ENCODE peak calls at places on chromosomes 11 and 22, in six cellular contexts. K is ovary, W is neural progenitor cell, Y is fibroblast of lung, N is RWPE1, I is cardiac muscle cell. R is an unnamed sample.

GRCh38 chr11:8087756-8088155 is 6.7 kb downstream of the TUB start:
- DNase-seq in K (no peak), W (no peak), Y (no peak), N (no peak), I (no peak), R (no peak)

GRCh38 chr11:63783925-63784592 is 15.5 kb upstream of the ZFTA start:
- DNase-seq in K (no peak), W (peak; percentile 29), Y (no peak), N (no peak), I (peak; percentile 32), R (no peak)

GRCh38 chr11:64451856-64452255 is 92.9 kb downstream of the RPS6KA4 start:
- DNase-seq in K (no peak), W (no peak), Y (no peak), N (no peak), I (no peak), R (no peak)

GRCh38 chr11:9096427-9096826 is 5.0 kb upstream of the SCUBE2 start:
- DNase-seq in K (no peak), W (no peak), Y (no peak), N (no peak), I (no peak), R (no peak)

GRCh38 chr11:113376156-113376555 is 11.4 kb upstream of the ANKK1 start:
- DNase-seq in K (no peak), W (no peak), Y (peak; percentile 21), N (no peak), I (peak; percentile 44), R (no peak)

GRCh38 chr11:74269161-74269809 is 42.2 kb downstream of the P4HA3 start:
- DNase-seq in K (no peak), W (no peak), Y (peak; percentile 98), N (no peak), I (no peak), R (peak; percentile 34)

GRCh38 chr11:70233962-70234361 is 30.9 kb downstream of the FADD start:
- DNase-seq in K (no peak), W (no peak), Y (no peak), N (no peak), I (no peak), R (no peak)

GRCh38 chr22:19412478-19412877 is 19.1 kb downstream of the HIRA start:
- DNase-seq in K (no peak), W (no peak), Y (no peak), N (no peak), I (no peak), R (no peak)

GRCh38 chr22:19877626-19878339 is 23.1 kb upstream of the GNB1L start:
- DNase-seq in K (no peak), W (peak; percentile 45), Y (peak; percentile 32), N (no peak), I (no peak), R (peak; percentile 64)

GRCh38 chr11:86151188-86152005 is 82.5 kb upstream of the PICALM start:
- DNase-seq in K (peak; percentile 45), W (peak; percentile 39), Y (peak; percentile 36), N (no peak), I (peak; percentile 27), R (no peak)

GRCh38 chr11:37972691-37973090 is 1374.7 kb upstream of the RAG2 start:
- DNase-seq in K (no peak), W (no peak), Y (peak; percentile 45), N (no peak), I (no peak), R (no peak)

GRCh38 chr11:126337472-126338241 is 17.8 kb upstream of the ST3GAL4 start:
- DNase-seq in K (no peak), W (no peak), Y (no peak), N (no peak), I (peak; percentile 59), R (no peak)

GRCh38 chr22:19798825-19799224 is 38.2 kb downstream of the TBX1 start:
- DNase-seq in K (no peak), W (peak; percentile 35), Y (no peak), N (no peak), I (no peak), R (no peak)

GRCh38 chr22:37032535-37033460 is 13.3 kb downstream of the MPST start:
- DNase-seq in K (peak; percentile 82), W (no peak), Y (peak; percentile 79), N (peak; percentile 76), I (no peak), R (no peak)

GRCh38 chr11:62707277-62707771 is at the start of the genes BSCL2 and GNG3:
- DNase-seq in K (peak; percentile 47), W (peak; percentile 85), Y (no peak), N (no peak), I (peak; percentile 90), R (peak; percentile 86)

GRCh38 chr11:61092280-61092766 is 10.0 kb upstream of the CD5 start:
- DNase-seq in K (no peak), W (no peak), Y (no peak), N (no peak), I (no peak), R (no peak)

GRCh38 chr22:38416621-38417251 is 38.3 kb downstream of the KCNJ4 start:
- DNase-seq in K (no peak), W (no peak), Y (no peak), N (no peak), I (no peak), R (no peak)

GRCh38 chr11:19345519-19345847 is 104.7 kb upstream of the E2F8 start:
- DNase-seq in K (no peak), W (peak; percentile 75), Y (no peak), N (no peak), I (peak; percentile 30), R (no peak)

GRCh38 chr22:46587492-46588278 is 32.5 kb upstream of the GRAMD4 start:
- DNase-seq in K (no peak), W (no peak), Y (no peak), N (no peak), I (no peak), R (peak; percentile 69)

GRCh38 chr22:28188480-28188879 is 269.4 kb upstream of the PITPNB start:
- DNase-seq in K (no peak), W (peak; percentile 65), Y (no peak), N (no peak), I (no peak), R (no peak)

GRCh38 chr22:41518048-41518347 is 26.3 kb downstream of the POLR3H start:
- DNase-seq in K (no peak), W (no peak), Y (no peak), N (no peak), I (no peak), R (no peak)
- TF ChIP-seq CTCF in K (no peak), W (no peak), Y (no peak), N (peak; percentile 50), I (no peak), R (peak; percentile 40)

DNA sequence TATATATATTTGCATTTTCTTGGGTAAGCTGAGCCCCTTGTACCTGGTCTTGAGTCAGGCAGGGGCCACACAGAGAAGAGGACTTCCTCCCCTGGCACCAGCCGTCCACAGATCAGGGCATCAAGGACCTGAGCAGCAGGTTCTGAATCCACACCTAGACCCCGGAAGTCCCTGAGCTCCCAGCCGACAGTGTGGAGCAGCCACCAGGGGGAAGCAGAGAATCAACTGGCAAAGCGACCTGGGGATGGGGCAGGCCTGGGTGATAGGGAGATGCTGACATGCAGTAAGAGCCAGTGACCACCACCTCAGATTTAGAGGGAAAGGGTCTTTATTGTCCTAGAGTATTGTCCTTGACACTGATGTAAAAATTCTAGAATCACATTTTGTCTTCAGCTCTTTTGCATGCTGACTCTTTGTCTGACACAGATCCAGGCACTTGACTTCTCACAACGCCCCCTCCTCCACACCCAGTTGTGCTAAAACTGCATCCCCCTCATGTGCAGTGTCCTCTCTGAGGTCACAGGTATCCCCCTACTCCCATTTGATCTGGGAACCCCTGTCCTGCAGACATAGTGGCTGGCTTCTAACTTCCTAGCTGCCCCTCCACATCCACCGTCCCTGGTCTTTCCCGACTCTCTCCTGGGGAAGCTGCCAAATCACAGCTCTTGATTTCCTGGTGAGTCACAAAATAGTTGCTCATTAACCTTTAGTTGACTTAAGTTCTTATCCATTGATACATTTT is 109.3 kb downstream of the GGTLC2 start:
- DNase-seq in K (peak; percentile 34), W (peak; percentile 70), Y (peak; percentile 37), N (peak; percentile 57), I (no peak), R (no peak)
- TF ChIP-seq CTCF in K (no peak), W (peak; percentile 72), Y (peak; percentile 42), N (peak; percentile 43), I (peak; percentile 77), R (peak; percentile 74)

GRCh38 chr22:50244420-50245213 is at the start of gene TUBGCP6:
- DNase-seq in K (peak; percentile 95), W (peak; percentile 97), Y (peak; percentile 91), N (peak; percentile 72), I (peak; percentile 97), R (peak; percentile 94)
- TF ChIP-seq CTCF in K (no peak), W (peak; percentile 48), Y (no peak), N (no peak), I (peak; percentile 6), R (peak; percentile 61)

GRCh38 chr11:5288912-5289525 is 12.7 kb downstream of the OR51B4 start:
- DNase-seq in K (no peak), W (no peak), Y (no peak), N (no peak), I (no peak), R (no peak)

GRCh38 chr11:5288108-5288911 is 13.4 kb downstream of the OR51B4 start:
- DNase-seq in K (no peak), W (no peak), Y (peak; percentile 37), N (no peak), I (no peak), R (no peak)

GRCh38 chr11:5293028-5293427 is 8.7 kb downstream of the OR51B4 start:
- DNase-seq in K (no peak), W (no peak), Y (no peak), N (no peak), I (no peak), R (no peak)

GRCh38 chr11:5289696-5290095 is 12.1 kb downstream of the OR51B4 start:
- DNase-seq in K (no peak), W (no peak), Y (no peak), N (no peak), I (no peak), R (no peak)

GRCh38 chr11:5291207-5291838 is 10.4 kb downstream of the OR51B4 start:
- DNase-seq in K (no peak), W (peak; percentile 44), Y (peak; percentile 70), N (peak; percentile 33), I (peak; percentile 23), R (no peak)
- TF ChIP-seq CTCF in K (no peak), W (peak; percentile 65), Y (peak; percentile 69), N (peak; percentile 54), I (peak; percentile 75), R (peak; percentile 63)

DNA sequence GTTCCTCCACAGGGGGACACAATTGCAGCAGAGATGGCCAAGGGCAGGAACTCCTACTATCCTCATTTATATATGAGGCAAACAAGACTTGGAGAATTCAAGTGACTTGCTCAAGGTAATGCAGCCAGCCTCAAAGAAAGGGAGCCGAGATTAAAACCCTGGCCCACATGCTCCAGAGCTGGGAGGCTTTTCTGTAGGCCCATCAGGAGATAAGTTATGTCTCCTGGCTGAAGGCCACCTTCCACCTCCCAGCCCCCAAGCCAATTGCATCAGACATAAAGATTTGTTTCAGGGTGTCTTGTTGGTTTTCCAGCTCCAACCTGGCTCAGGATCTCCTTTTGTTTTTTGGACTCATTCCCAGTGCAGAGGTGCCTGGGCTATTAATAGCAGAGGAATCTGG is 59.5 kb downstream of the SMIM38 start:
- DNase-seq in K (no peak), W (no peak), Y (no peak), N (no peak), I (no peak), R (no peak)
- TF ChIP-seq CTCF in K (no peak), W (no peak), Y (no peak), N (no peak), I (no peak), R (no peak)

DNA sequence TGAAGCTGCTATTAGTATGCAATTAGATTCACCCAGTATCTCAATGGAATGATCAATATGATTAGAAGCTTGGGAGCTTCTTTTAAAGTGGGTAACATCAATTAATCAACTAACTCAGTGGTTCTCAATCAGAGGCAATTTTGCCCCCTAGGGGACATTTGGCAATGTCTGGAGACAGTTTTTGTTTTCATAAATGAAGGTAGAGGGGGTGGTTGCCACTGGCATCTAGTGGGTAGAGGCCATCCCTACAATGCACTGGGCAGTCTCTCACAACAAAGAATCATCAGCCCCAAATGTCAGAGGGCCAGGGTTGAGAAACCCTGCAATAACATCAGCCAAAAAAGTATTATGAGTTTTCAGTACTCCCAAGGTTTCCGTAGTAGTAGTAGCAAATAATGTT is 5.9 kb upstream of the AMOTL1 start:
- DNase-seq in K (no peak), W (no peak), Y (no peak), N (peak; percentile 34), I (no peak), R (no peak)
- TF ChIP-seq CTCF in K (no peak), W (peak; percentile 29), Y (peak; percentile 14), N (peak; percentile 41), I (peak; percentile 30), R (peak; percentile 33)